ENCODE peak calls at places on chromosomes 7 and 10, in eight cellular contexts. S, G, M, I, A, Y, C and B are unnamed samples.
A peak's percentile ranks its signal among the peaks of the same experiment; 100 is the strongest.

GRCh38 chr7:7181519-7182155 is 707 bp upstream of the C1GALT1 start:
- DNase-seq in G (peak; percentile 38), A (peak; percentile 58), Y (peak; percentile 64), M (peak; percentile 54), I (peak; percentile 66), C (no peak), S (peak; percentile 75), B (peak; percentile 70)

GRCh38 chr7:151793531-151793935 is 83.4 kb downstream of the PRKAG2 start:
- DNase-seq in A (peak; percentile 18), I (peak; percentile 74), S (no peak), Y (no peak), C (no peak), G (no peak), M (peak; percentile 38), B (no peak)

GRCh38 chr10:110401401-110402076 is 96.2 kb upstream of the DUSP5 start:
- DNase-seq in G (no peak), I (no peak), S (no peak), M (no peak), C (no peak), Y (no peak), A (no peak), B (no peak)

GRCh38 chr7:46315891-46316290 is 394.8 kb upstream of the IGFBP3 start:
- DNase-seq in I (no peak), M (peak; percentile 39), G (no peak), Y (no peak), A (peak; percentile 29), S (no peak), C (no peak), B (peak; percentile 57)

GRCh38 chr7:92292981-92293380 is 47.2 kb downstream of the ANKIB1 start:
- DNase-seq in M (no peak), G (no peak), Y (no peak), I (no peak), S (no peak), C (no peak), A (no peak), B (no peak)

GRCh38 chr7:105876964-105877601 is 684 bp upstream of the ATXN7L1 start:
- DNase-seq in C (peak; percentile 83), G (no peak), S (peak; percentile 27), I (peak; percentile 80), Y (peak; percentile 78), A (peak; percentile 58), M (peak; percentile 54), B (peak; percentile 17)

GRCh38 chr7:39459606-39460090 is 106.6 kb upstream of the YAE1 start:
- DNase-seq in S (no peak), G (no peak), C (no peak), Y (no peak), M (no peak), A (no peak), I (no peak), B (no peak)

GRCh38 chr10:102120987-102121738 is 995 bp upstream of the LDB1 start:
- DNase-seq in I (peak; percentile 96), A (peak; percentile 96), G (no peak), M (peak; percentile 82), S (no peak), Y (peak; percentile 66), C (no peak), B (peak; percentile 44)

GRCh38 chr7:106608664-106609063 is 52.3 kb downstream of the CCDC71L start:
- DNase-seq in A (no peak), Y (peak; percentile 64), G (no peak), M (no peak), S (no peak), I (no peak), C (no peak), B (no peak)